ENCODE peak calls at places on chromosomes 13 and 19, in nine cellular contexts. I is Panc1, D is upper lobe of right lung, U is left lung, K is cardiac fibroblast, L is GM12865, P is GM10248, C is IMR-90, J is heart right ventricle. M is an unnamed sample.

GRCh38 chr13:36362251-36362650 is 16.1 kb upstream of the SPART start:
- DNase-seq in I (no peak), D (no peak), U (no peak), K (peak; percentile 93), L (no peak), P (no peak), C (peak; percentile 91), J (no peak), M (peak; percentile 43)

GRCh38 chr13:46754812-46755211 is 42.1 kb downstream of the ESD start:
- DNase-seq in I (no peak), D (no peak), U (no peak), K (no peak), L (no peak), P (no peak), C (no peak), J (no peak), M (no peak)

GRCh38 chr19:43584484-43584883 is 8.9 kb downstream of the PINLYP start:
- DNase-seq in I (no peak), D (no peak), U (no peak), K (no peak), L (no peak), P (no peak), C (no peak), J (no peak), M (no peak)

GRCh38 chr13:98576963-98577822 is at the start of gene STK24:
- DNase-seq in I (no peak), D (peak; percentile 87), U (peak; percentile 91), K (peak; percentile 76), L (peak; percentile 83), P (peak; percentile 89), C (peak; percentile 74), J (peak; percentile 69), M (peak; percentile 38)

GRCh38 chr13:49399801-49400472 is 43.9 kb downstream of the CAB39L start:
- DNase-seq in I (no peak), D (no peak), U (no peak), K (no peak), L (no peak), P (no peak), C (no peak), J (no peak), M (no peak)

GRCh38 chr13:110419391-110419791 is 112.3 kb downstream of the COL4A2 start:
- DNase-seq in I (no peak), D (no peak), U (no peak), K (peak; percentile 69), L (no peak), P (no peak), C (no peak), J (peak; percentile 2), M (no peak)

GRCh38 chr13:80132741-80133601 is 208.0 kb downstream of the SPRY2 start:
- DNase-seq in I (no peak), D (peak; percentile 72), U (no peak), K (peak; percentile 59), L (no peak), P (no peak), C (peak; percentile 62), J (peak; percentile 81), M (no peak)

GRCh38 chr13:51557875-51558604 is 26.2 kb upstream of the WDFY2 start:
- DNase-seq in I (no peak), D (no peak), U (no peak), K (peak; percentile 86), L (no peak), P (no peak), C (peak; percentile 88), J (no peak), M (peak; percentile 34)

GRCh38 chr19:29380581-29380980 is 145.2 kb upstream of the VSTM2B start:
- DNase-seq in I (no peak), D (no peak), U (no peak), K (no peak), L (no peak), P (no peak), C (no peak), J (no peak), M (no peak)

GRCh38 chr19:33177417-33177976 is 16.6 kb upstream of the LRP3 start:
- DNase-seq in I (no peak), D (no peak), U (no peak), K (no peak), L (no peak), P (peak; percentile 62), C (no peak), J (no peak), M (no peak)

GRCh38 chr13:40060318-40061007 is 405.0 kb downstream of the COG6 start:
- DNase-seq in I (no peak), D (no peak), U (peak; percentile 59), K (peak; percentile 97), L (peak; percentile 97), P (peak; percentile 48), C (no peak), J (no peak), M (no peak)

GRCh38 chr13:74221752-74222151 is 87.5 kb upstream of the KLF12 start:
- DNase-seq in I (no peak), D (no peak), U (no peak), K (no peak), L (no peak), P (no peak), C (no peak), J (no peak), M (no peak)

GRCh38 chr19:15038304-15038703 is 11.0 kb upstream of the CASP14 start:
- DNase-seq in I (no peak), D (no peak), U (no peak), K (peak; percentile 25), L (no peak), P (no peak), C (no peak), J (no peak), M (no peak)

GRCh38 chr13:24220086-24220703 is 59.7 kb downstream of the SPATA13 start:
- DNase-seq in I (peak; percentile 50), D (no peak), U (no peak), K (peak; percentile 92), L (peak; percentile 87), P (peak; percentile 60), C (peak; percentile 88), J (peak; percentile 70), M (peak; percentile 70)

GRCh38 chr13:113588394-113589111 is 4.0 kb downstream of the TFDP1 start:
- DNase-seq in I (no peak), D (peak; percentile 3), U (no peak), K (no peak), L (no peak), P (peak; percentile 6), C (no peak), J (no peak), M (no peak)

GRCh38 chr19:9309974-9310446 is 372 bp upstream of the ZNF699 start:
- DNase-seq in I (peak; percentile 89), D (peak; percentile 94), U (peak; percentile 94), K (peak; percentile 96), L (no peak), P (no peak), C (peak; percentile 84), J (peak; percentile 95), M (peak; percentile 68)

GRCh38 chr19:56404705-56405056 is 549 bp downstream of the ZNF583 start:
- DNase-seq in I (no peak), D (no peak), U (no peak), K (peak; percentile 13), L (no peak), P (no peak), C (no peak), J (no peak), M (no peak)

GRCh38 chr13:110250258-110250891 is 56.6 kb downstream of the COL4A1 start:
- DNase-seq in I (no peak), D (no peak), U (no peak), K (peak; percentile 94), L (no peak), P (no peak), C (peak; percentile 77), J (peak; percentile 59), M (peak; percentile 23)

GRCh38 chr19:19321143-19321577 is 531 bp downstream of the MAU2 start:
- DNase-seq in I (no peak), D (no peak), U (no peak), K (no peak), L (peak; percentile 32), P (no peak), C (no peak), J (no peak), M (no peak)
- TF ChIP-seq CTCF in I (no peak), D (no peak), U (no peak), K (no peak), L (no peak), P (no peak), C (no peak), J (no peak), M (no peak)

GRCh38 chr19:35095667-35096368 is 19.8 kb upstream of the FXYD3 start:
- DNase-seq in I (no peak), D (no peak), U (no peak), K (no peak), L (no peak), P (no peak), C (no peak), J (no peak), M (no peak)
- TF ChIP-seq CTCF in I (no peak), D (no peak), U (no peak), K (no peak), L (no peak), P (no peak), C (no peak), J (no peak), M (no peak)

DNA sequence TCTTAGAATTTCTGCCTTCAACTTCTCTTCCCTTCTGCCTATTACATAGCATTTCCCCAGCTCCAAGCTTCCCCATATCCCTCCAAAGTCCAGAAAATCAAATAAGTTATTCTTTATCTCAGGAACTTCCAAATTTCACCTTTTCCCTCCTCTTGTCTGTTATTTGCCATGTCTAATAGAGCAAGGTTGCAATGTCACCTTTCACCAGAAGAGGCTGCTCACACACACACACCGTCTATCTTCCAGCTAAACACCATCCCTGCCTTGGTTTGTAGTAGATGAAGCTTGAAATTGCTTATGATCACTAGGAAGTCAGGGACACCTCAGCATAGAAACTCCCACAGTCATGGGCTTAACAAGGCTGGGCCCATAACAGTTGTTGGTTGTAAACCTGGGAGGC is 48.4 kb downstream of the ZNRF4 start:
- DNase-seq in I (no peak), D (no peak), U (no peak), K (no peak), L (peak; percentile 7), P (no peak), C (no peak), J (no peak), M (no peak)
- TF ChIP-seq CTCF in I (no peak), D (no peak), U (no peak), K (peak; percentile 19), L (no peak), P (no peak), C (no peak), J (no peak), M (no peak)

GRCh38 chr19:51108805-51109146 is 567 bp upstream of the CTU1 start:
- DNase-seq in I (no peak), D (no peak), U (no peak), K (no peak), L (no peak), P (no peak), C (no peak), J (no peak), M (no peak)

GRCh38 chr19:51111606-51112005 is 3.4 kb upstream of the CTU1 start:
- DNase-seq in I (no peak), D (no peak), U (no peak), K (no peak), L (no peak), P (no peak), C (no peak), J (no peak), M (no peak)

GRCh38 chr19:51107406-51108065 is 673 bp downstream of the CTU1 start:
- DNase-seq in I (no peak), D (no peak), U (no peak), K (peak; percentile 54), L (peak; percentile 52), P (no peak), C (peak; percentile 20), J (no peak), M (no peak)

GRCh38 chr19:51110666-51110971 is 2.4 kb upstream of the CTU1 start:
- DNase-seq in I (no peak), D (no peak), U (peak; percentile 2), K (no peak), L (no peak), P (no peak), C (no peak), J (no peak), M (no peak)

GRCh38 chr19:51108066-51108804 is at the start of gene CTU1:
- DNase-seq in I (peak; percentile 88), D (peak; percentile 99), U (peak; percentile 98), K (peak; percentile 99), L (peak; percentile 99), P (peak; percentile 97), C (peak; percentile 99), J (peak; percentile 99), M (peak; percentile 98)
- TF ChIP-seq CTCF in I (no peak), D (no peak), U (no peak), K (peak; percentile 16), L (no peak), P (no peak), C (no peak), J (no peak), M (no peak)

M was measured in AG09319.